ENCODE peak calls at places on chromosome 19, in four cellular contexts. B, M, K and S are unnamed samples.
A peak's percentile ranks its signal among the peaks of the same experiment; 100 is the strongest.

GRCh38 chr19:932647-933552 is 7.1 kb downstream of the ARID3A start:
- DNase-seq in B (peak; percentile 54), M (peak; percentile 94), K (no peak), S (no peak)

GRCh38 chr19:51798958-51799310 is 4.0 kb downstream of the FPR3 start:
- DNase-seq in B (peak; percentile 48), M (no peak), K (peak; percentile 69), S (no peak)

GRCh38 chr19:46372901-46373572 is 26.1 kb downstream of the PPP5C start:
- DNase-seq in B (no peak), M (no peak), K (peak; percentile 72), S (no peak)

GRCh38 chr19:58020985-58021384 is 12.8 kb upstream of the ZSCAN1 start:
- DNase-seq in B (no peak), M (no peak), K (no peak), S (no peak)

GRCh38 chr19:5090780-5091575 is 122.1 kb downstream of the KDM4B start:
- DNase-seq in B (no peak), M (peak; percentile 15), K (peak; percentile 81), S (no peak)

GRCh38 chr19:2421581-2422306 is 5.6 kb downstream of the TIMM13 start:
- DNase-seq in B (no peak), M (no peak), K (no peak), S (no peak)

GRCh38 chr19:45528149-45528743 is 21.0 kb downstream of the VASP start:
- DNase-seq in B (no peak), M (peak; percentile 56), K (no peak), S (no peak)

GRCh38 chr19:5003781-5004180 is 34.9 kb downstream of the KDM4B start:
- DNase-seq in B (no peak), M (no peak), K (no peak), S (no peak)

GRCh38 chr19:50312967-50313811 is 16.0 kb downstream of the KCNC3 start:
- DNase-seq in B (no peak), M (no peak), K (no peak), S (no peak)

GRCh38 chr19:49690073-49690655 is 752 bp upstream of the CPT1C start:
- DNase-seq in B (no peak), M (no peak), K (no peak), S (no peak)

GRCh38 chr19:24065865-24066604 is 21.0 kb upstream of the ZNF254 start:
- DNase-seq in B (no peak), M (no peak), K (no peak), S (no peak)

GRCh38 chr19:4970558-4971423 is 1.9 kb downstream of the KDM4B start:
- DNase-seq in B (peak; percentile 60), M (no peak), K (no peak), S (no peak)

GRCh38 chr19:18731562-18732008 is 48.1 kb downstream of the CRTC1 start:
- DNase-seq in B (no peak), M (peak; percentile 13), K (no peak), S (no peak)

GRCh38 chr19:20667281-20667680 is 5.9 kb upstream of the ZNF626 start:
- DNase-seq in B (no peak), M (no peak), K (no peak), S (no peak)

GRCh38 chr19:32676186-32676894 is 692 bp downstream of the RGS9BP start:
- DNase-seq in B (no peak), M (no peak), K (no peak), S (peak; percentile 25)

GRCh38 chr19:32308436-32309077 is 36.9 kb upstream of the ZNF507 start:
- DNase-seq in B (no peak), M (no peak), K (no peak), S (no peak)

GRCh38 chr19:6020166-6020967 is 42.4 kb upstream of the RANBP3 start:
- DNase-seq in B (no peak), M (no peak), K (no peak), S (no peak)

GRCh38 chr19:5403968-5404640 is 51.1 kb upstream of the ZNRF4 start:
- DNase-seq in B (peak; percentile 29), M (peak; percentile 81), K (peak; percentile 70), S (peak; percentile 61)

GRCh38 chr19:8358948-8359347 is 5.0 kb upstream of the ANGPTL4 start:
- DNase-seq in B (no peak), M (no peak), K (no peak), S (no peak)

GRCh38 chr19:16659832-16660708 is at the start of gene SMIM7:
- DNase-seq in B (peak; percentile 98), M (peak; percentile 98), K (peak; percentile 99), S (peak; percentile 98)
- TF ChIP-seq CTCF in B (peak; percentile 43), M (peak; percentile 30), K (no peak), S (no peak)

GRCh38 chr19:42435316-42435715 is 7.4 kb downstream of the CXCL17 start:
- DNase-seq in B (no peak), M (no peak), K (no peak), S (no peak)

GRCh38 chr19:42436006-42436405 is 6.7 kb downstream of the CXCL17 start:
- DNase-seq in B (peak; percentile 78), M (no peak), K (no peak), S (no peak)

GRCh38 chr19:42428676-42429075 is 1.5 kb upstream of the LIPE start:
- DNase-seq in B (no peak), M (no peak), K (no peak), S (no peak)

GRCh38 chr19:42431486-42431885 is 4.3 kb upstream of the LIPE start:
- DNase-seq in B (no peak), M (no peak), K (no peak), S (no peak)

DNA sequence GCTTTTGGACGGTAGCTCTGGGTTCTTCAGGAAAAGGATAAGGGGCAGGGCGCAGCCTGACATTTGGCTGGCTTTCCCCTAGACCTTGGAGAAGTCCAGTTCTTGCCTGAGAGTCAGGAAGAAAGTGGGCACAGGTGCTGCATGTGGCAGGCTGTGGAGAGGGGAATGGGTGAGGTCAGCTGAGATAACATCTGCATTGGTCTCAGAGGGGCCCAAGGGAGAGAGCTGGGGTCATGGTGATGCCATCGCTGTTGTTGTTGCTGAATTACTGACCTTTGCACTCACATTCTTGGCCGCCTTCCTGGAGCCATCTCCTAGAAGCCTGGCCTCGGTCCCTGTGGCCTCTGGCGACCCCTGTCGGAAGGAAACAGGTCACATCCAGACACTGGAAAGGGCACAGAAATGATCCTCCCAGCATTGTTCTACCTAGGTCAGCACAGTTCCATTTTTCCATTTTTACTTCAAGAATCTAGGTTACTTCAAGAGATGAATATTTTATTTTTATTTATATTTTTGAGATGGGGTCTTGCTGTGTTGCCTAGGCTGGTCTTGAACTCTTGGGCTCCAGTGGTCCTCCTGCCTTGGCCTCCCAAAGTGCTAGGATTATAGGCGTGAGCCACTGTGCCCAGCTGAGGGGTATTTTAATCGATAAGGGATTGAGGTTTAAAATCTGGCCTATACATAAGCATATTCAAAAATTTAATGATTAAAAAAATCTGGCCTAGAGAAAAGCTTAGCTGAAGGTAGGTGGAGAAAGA is 6.5 kb upstream of the LIPE start:
- DNase-seq in B (peak; percentile 64), M (peak; percentile 14), K (no peak), S (peak; percentile 32)
- H3K27ac ChIP-seq in B (peak overlapping the region; percentile 46), M (no peak overlapping the region), K (no peak overlapping the region), S (no peak overlapping the region)

DNA sequence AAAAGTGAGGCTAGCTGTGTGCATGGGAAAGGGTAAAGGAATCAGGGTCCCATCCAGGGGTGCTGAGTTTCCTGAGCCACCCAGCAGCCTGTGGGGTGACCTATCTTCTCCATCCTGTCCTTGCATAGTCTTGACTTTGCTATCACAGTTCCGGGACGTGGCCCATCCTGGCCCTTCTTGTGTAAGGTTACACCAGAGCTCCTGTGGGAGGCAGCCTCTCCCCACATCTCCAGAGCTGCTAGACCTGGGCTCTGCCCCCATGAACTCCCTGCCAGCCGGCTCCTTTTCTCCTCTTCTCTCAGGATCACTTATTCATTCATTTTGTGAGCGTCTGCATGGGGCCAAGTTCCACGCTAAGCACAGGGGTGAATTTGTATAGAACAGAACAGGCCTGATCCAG is 238.9 kb downstream of the TSHZ3 start:
- DNase-seq in B (no peak), M (peak; percentile 45), K (no peak), S (no peak)
- TF ChIP-seq CTCF in B (no peak), M (peak; percentile 59), K (no peak), S (no peak)

GRCh38 chr19:48618916-48619691 is at the start of the genes RPL18 and SPHK2:
- DNase-seq in B (peak; percentile 99), M (peak; percentile 100), K (peak; percentile 99), S (peak; percentile 94)

GRCh38 chr19:48618278-48618915 is 581 bp downstream of the RPL18 start:
- DNase-seq in B (peak; percentile 33), M (no peak), K (peak; percentile 67), S (no peak)

GRCh38 chr19:48617146-48617937 is 1.6 kb downstream of the RPL18 start:
- DNase-seq in B (no peak), M (no peak), K (peak; percentile 60), S (no peak)

GRCh38 chr19:48616491-48617056 is 1.7 kb upstream of the FAM83E start:
- DNase-seq in B (no peak), M (no peak), K (no peak), S (no peak)

GRCh38 chr19:48619692-48620565 is 623 bp downstream of the SPHK2 start:
- DNase-seq in B (no peak), M (no peak), K (no peak), S (no peak)
- H3K27ac ChIP-seq in B (peak overlapping the region; percentile 84), M (peak overlapping the region; percentile 77), K (peak overlapping the region; percentile 91), S (peak overlapping the region; percentile 92)